ENCODE peak calls at places on chromosome 16, in six cellular contexts. G is A549, T is endodermal cell, W is thoracic aorta, N is stomach, B is psoas muscle. I is an unnamed sample. For H3K4me1, the result is how much of the 10 kb centered on the place peaks cover.

GRCh38 chr16:2524339-2524938 is 4.3 kb downstream of the AMDHD2 start:
- DNase-seq in W (no peak), B (no peak), N (no peak), G (no peak), T (no peak), I (no peak)

GRCh38 chr16:65099607-65100006 is 22.3 kb downstream of the CDH11 start:
- DNase-seq in W (no peak), G (no peak), N (no peak), T (no peak), B (no peak), I (peak)

GRCh38 chr16:70749006-70749678 is 51.8 kb downstream of the VAC14 start:
- DNase-seq in T (no peak), B (no peak), N (peak), W (no peak), G (no peak), I (no peak)

GRCh38 chr16:69904495-69905170 is 46.5 kb upstream of the CLEC18A start:
- DNase-seq in N (peak), W (no peak), G (no peak), T (no peak), B (no peak), I (no peak)

GRCh38 chr16:77169650-77170236 is 21.2 kb upstream of the MON1B start:
- DNase-seq in G (peak), T (peak), W (no peak), B (no peak), N (peak), I (peak)

GRCh38 chr16:86772231-86772510 is 193.8 kb downstream of the FOXL1 start:
- DNase-seq in T (peak), N (no peak), B (no peak), G (no peak), W (no peak), I (no peak)

GRCh38 chr16:19881783-19882182 is 2.9 kb downstream of the GPRC5B start:
- DNase-seq in T (no peak), G (no peak), B (no peak), N (no peak), W (no peak), I (no peak)

GRCh38 chr16:5385115-5385514 is 287.5 kb upstream of the EEF2KMT start:
- DNase-seq in T (no peak), B (no peak), G (no peak), N (no peak), W (no peak), I (no peak)

GRCh38 chr16:78372302-78372701 is 272.8 kb downstream of the WWOX start:
- DNase-seq in T (no peak), N (no peak), W (no peak), B (no peak), G (no peak), I (no peak)

GRCh38 chr16:3542153-3542550 is 35.1 kb downstream of the NLRC3 start:
- DNase-seq in G (no peak), T (no peak), W (no peak), N (no peak), B (no peak), I (no peak)

GRCh38 chr16:50948268-50948667 is 202.8 kb downstream of the SALL1 start:
- DNase-seq in B (no peak), G (no peak), N (no peak), W (no peak), T (no peak), I (no peak)

GRCh38 chr16:58842156-58842555 is 108.0 kb upstream of the GOT2 start:
- DNase-seq in T (no peak), G (no peak), N (no peak), W (no peak), B (no peak), I (no peak)

GRCh38 chr16:81608515-81609209 is 164.1 kb downstream of the CMIP start:
- DNase-seq in N (no peak), B (no peak), G (no peak), W (no peak), T (no peak), I (no peak)

GRCh38 chr16:90044111-90044551 is 24.9 kb upstream of the DBNDD1 start:
- DNase-seq in T (peak), B (no peak), N (peak), G (peak), W (no peak), I (peak)

GRCh38 chr16:51507286-51507685 is 356.2 kb upstream of the SALL1 start:
- DNase-seq in N (no peak), B (no peak), G (no peak), T (no peak), W (no peak), I (no peak)

GRCh38 chr16:70392606-70393005 is 45.9 kb downstream of the DDX19A start:
- DNase-seq in B (no peak), N (no peak), T (no peak), W (no peak), G (no peak), I (no peak)

GRCh38 chr16:86458457-86458777 is 51.9 kb upstream of the FOXF1 start:
- DNase-seq in B (no peak), N (no peak), W (no peak), G (no peak), T (no peak), I (no peak)

GRCh38 chr16:68636818-68637217 is 8.3 kb upstream of the CDH3 start:
- DNase-seq in N (no peak), B (no peak), G (no peak), T (no peak), W (no peak), I (peak)

GRCh38 chr16:11256657-11257130 is 690 bp upstream of the SOCS1 start:
- DNase-seq in B (peak), W (no peak), T (peak), G (peak), N (peak), I (peak)

GRCh38 chr16:4454618-4455017 is 19.8 kb downstream of the NMRAL1 start:
- DNase-seq in T (peak), B (peak), N (no peak), W (no peak), G (no peak), I (no peak)

GRCh38 chr16:70767377-70768204 is 33.4 kb downstream of the VAC14 start:
- DNase-seq in G (no peak), W (no peak), N (no peak), T (no peak), B (no peak), I (peak)

GRCh38 chr16:67995423-67995822 is 3.9 kb downstream of the DPEP2 start:
- DNase-seq in W (no peak), N (no peak), B (no peak), G (no peak), T (no peak), I (no peak)

GRCh38 chr16:24550295-24550694 is 10.9 kb downstream of the RBBP6 start:
- DNase-seq in T (no peak), W (no peak), B (no peak), N (no peak), G (no peak), I (no peak)

GRCh38 chr16:17296412-17296811 is 174.3 kb downstream of the XYLT1 start:
- DNase-seq in T (peak), G (no peak), B (peak), N (no peak), W (no peak), I (no peak)

GRCh38 chr16:17747357-17747756 is 276.6 kb upstream of the XYLT1 start:
- DNase-seq in T (no peak), W (no peak), G (no peak), B (no peak), N (no peak), I (no peak)

GRCh38 chr16:19432429-19432828 is 14.7 kb downstream of the TMC5 start:
- DNase-seq in G (peak), W (no peak), B (no peak), T (no peak), N (no peak), I (peak)

GRCh38 chr16:87016056-87016455 is 301.1 kb downstream of the C16orf95 start:
- DNase-seq in N (no peak), T (no peak), B (no peak), G (no peak), W (no peak), I (no peak)

GRCh38 chr16:4264546-4264945 is 8.3 kb downstream of the TFAP4 start:
- DNase-seq in T (peak), N (no peak), B (no peak), W (no peak), G (no peak), I (no peak)

GRCh38 chr16:55559233-55559632 is 7.3 kb upstream of the CAPNS2 start:
- DNase-seq in W (no peak), B (no peak), G (no peak), N (no peak), T (no peak), I (no peak)

GRCh38 chr16:28231763-28232162 is 20.0 kb upstream of the XPO6 start:
- DNase-seq in B (no peak), N (no peak), T (no peak), W (no peak), G (no peak), I (no peak)

GRCh38 chr16:75695708-75696107 is 5.6 kb downstream of the DUXB start:
- DNase-seq in W (no peak), G (peak), T (peak), N (no peak), B (no peak), I (no peak)

GRCh38 chr16:68995011-68995504 is 110.4 kb upstream of the HAS3 start:
- DNase-seq in N (no peak), W (no peak), T (peak), B (no peak), G (peak), I (peak)

GRCh38 chr16:51134876-51135275 is 16.2 kb downstream of the SALL1 start:
- DNase-seq in N (no peak), B (no peak), G (no peak), W (no peak), T (peak), I (no peak)

DNA sequence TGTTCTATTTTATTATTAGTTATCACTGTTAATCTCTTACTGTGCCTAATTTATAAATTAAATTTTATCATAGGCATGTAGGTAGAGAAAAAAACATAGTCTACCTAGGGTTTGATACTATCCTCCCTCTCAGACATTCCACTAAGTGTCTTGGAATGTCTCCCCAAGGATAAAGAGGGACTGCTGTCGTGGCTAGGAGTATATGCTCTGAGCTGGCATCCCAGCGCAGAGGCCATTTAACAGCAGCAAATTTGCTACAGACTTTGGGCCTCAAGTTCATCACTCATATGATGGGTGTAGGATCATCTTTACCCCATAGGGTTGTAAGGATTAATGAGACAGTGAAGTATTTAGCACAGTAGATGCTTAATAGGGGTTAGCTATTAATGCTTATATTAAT is 56.7 kb downstream of the ZFHX3 start:
- DNase-seq in W (no peak), N (no peak), G (no peak), T (no peak), B (no peak), I (no peak)
- H3K4me1 ChIP-seq in W (half or more), N (under half), G (under half), T (under half), B (half or more), I (under half)

DNA sequence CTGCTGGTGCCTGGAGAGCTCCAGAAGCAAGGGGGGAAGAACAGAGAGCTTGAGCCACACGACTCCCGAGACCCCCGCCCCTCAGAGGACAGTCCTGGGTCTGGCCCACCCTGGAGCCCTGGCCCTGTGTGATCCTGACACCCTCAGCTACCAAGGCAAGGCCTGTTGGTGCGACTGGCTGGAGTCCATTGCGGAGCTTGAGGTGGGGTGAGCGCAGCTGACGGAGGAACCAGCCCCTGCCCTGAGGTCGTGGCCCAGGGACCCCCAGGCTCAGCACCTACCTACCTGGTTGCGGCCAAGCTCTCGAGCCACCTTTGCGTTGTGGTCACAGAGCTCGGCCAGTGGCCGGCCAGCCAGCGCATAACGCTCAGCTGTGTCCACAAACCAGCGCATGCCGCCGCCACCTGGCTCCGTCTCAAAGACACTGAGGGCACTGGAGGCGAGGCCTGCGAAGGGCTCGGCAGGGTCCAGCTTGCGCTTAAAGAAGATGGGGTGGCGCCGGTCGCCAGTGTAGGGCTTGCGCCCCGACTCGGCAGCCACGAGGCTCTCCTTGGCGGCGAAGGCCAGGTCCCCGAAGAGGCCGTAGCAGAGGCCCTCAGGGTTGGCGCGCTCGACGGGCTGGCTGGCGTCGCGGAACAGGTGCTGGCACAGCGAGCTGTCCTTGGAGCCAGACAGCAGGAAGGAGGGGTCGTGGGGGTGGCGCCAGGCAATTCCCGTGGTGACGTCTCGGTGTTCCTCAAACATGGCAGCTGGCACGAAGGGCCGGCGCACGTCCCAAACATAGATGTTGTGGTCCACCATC is 2.5 kb upstream of the JMJD8 start:
- DNase-seq in N (no peak), T (no peak), W (no peak), B (no peak), G (no peak), I (no peak)
- H3K4me1 ChIP-seq in N (half or more), T (under half), W (under half), B (half or more), G (under half), I (under half)

GRCh38 chr16:56649820-56650219 is 1.9 kb upstream of the MT1B start:
- DNase-seq in G (peak), T (no peak), W (no peak), N (no peak), B (no peak), I (peak)
- H3K4me1 ChIP-seq in G (under half), T (under half), W (under half), N (under half), B (under half), I (under half)

GRCh38 chr16:84724619-84725307 is 25.0 kb downstream of the USP10 start:
- DNase-seq in B (no peak), T (no peak), N (no peak), W (no peak), G (no peak), I (no peak)
- H3K4me1 ChIP-seq in B (half or more), T (under half), N (under half), W (under half), G (half or more), I (under half)

GRCh38 chr16:88759245-88759975 is 25.6 kb downstream of the PIEZO1 start:
- DNase-seq in G (no peak), T (peak), N (peak), B (no peak), W (no peak), I (no peak)

GRCh38 chr16:88759976-88760350 is 25.1 kb downstream of the PIEZO1 start:
- DNase-seq in B (no peak), G (no peak), T (no peak), N (no peak), W (no peak), I (no peak)

GRCh38 chr16:88761143-88761534 is 23.9 kb downstream of the PIEZO1 start:
- DNase-seq in N (no peak), T (no peak), W (no peak), B (no peak), G (no peak), I (no peak)

GRCh38 chr16:88761830-88762229 is 23.2 kb downstream of the PIEZO1 start:
- DNase-seq in G (no peak), T (no peak), N (no peak), B (no peak), W (no peak), I (no peak)

GRCh38 chr16:88760424-88761142 is 24.4 kb downstream of the PIEZO1 start:
- DNase-seq in B (no peak), T (no peak), W (no peak), G (no peak), N (no peak), I (no peak)
- H3K4me1 ChIP-seq in B (under half), T (under half), W (under half), G (under half), N (half or more), I (under half)

DNA sequence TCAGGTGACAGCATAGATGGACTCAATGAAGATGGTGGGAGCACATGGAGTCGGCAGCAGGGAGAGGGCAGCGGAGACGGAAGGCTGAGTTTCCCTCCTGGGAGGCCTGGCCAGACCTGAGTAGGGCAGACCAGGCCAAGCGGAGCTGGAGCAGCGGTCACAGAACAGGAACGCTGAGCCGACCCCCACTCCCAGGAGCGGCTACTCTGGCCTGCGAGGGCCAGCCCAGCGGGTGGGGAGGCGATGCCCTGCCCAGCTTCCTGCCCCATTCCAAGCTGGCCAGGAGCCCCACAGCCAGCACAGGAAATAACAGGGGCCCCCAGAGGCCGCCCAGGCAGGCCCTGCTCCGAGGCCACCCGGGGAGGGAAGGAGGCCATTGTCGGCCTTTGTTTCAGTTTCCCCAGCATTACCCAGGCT is 79.8 kb downstream of the ZNF423 start:
- DNase-seq in B (peak), W (no peak), T (peak), N (no peak), G (no peak), I (no peak)
- H3K4me1 ChIP-seq in B (under half), W (under half), T (under half), N (under half), G (under half), I (under half)

GRCh38 chr16:54216268-54217187 is 70.1 kb downstream of the IRX3 start:
- DNase-seq in G (no peak), T (no peak), W (no peak), N (no peak), B (peak), I (no peak)

GRCh38 chr16:54213322-54213721 is 73.3 kb downstream of the IRX3 start:
- DNase-seq in W (no peak), T (no peak), B (peak), G (no peak), N (no peak), I (no peak)

GRCh38 chr16:54210437-54211081 is 76.0 kb downstream of the IRX3 start:
- DNase-seq in B (no peak), G (no peak), N (no peak), T (no peak), W (no peak), I (no peak)

GRCh38 chr16:54208262-54208661 is 78.3 kb downstream of the IRX3 start:
- DNase-seq in W (no peak), G (no peak), B (peak), T (peak), N (no peak), I (peak)

DNA sequence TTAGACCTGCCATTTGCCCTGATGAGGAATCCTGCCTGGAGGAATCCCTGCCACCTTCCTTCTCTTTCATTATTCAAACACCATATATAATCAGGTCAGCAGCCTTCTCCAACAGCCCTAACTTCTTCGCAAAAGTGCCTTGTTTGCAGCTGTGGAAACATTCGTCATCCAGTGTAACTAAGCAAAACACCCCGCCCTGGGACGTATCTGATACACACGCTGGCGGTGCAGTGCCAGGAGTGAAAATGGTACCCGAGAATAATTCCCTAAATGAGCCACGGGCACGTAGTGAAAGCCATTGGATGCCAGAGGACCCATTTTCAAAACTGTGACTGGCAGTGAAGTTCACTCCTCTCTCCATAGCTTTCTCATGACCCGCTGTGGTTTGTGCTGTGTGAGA is 73.7 kb downstream of the IRX3 start:
- DNase-seq in T (no peak), G (no peak), B (peak), W (no peak), N (no peak), I (no peak)
- H3K4me1 ChIP-seq in T (under half), G (under half), B (under half), W (under half), N (under half), I (under half)

I was measured in foreskin keratinocyte.